ENCODE peak calls at places on chromosomes 13 and 19, in nine cellular contexts. I is T1000, M is amniotic stem cell, R is NCI-H2107, B is AG08396, X is NCI-H446 treated with DMSO at 0.1 percent for 48 hours, F is GM04504, P is cardiac fibroblast, C is progenitor cell of endocrine pancreas. V is an unnamed sample.

GRCh38 chr13:83941669-83942335 is 59.5 kb upstream of the SLITRK1 start:
- DNase-seq in F (no peak), M (no peak), P (no peak), C (no peak), I (no peak), R (no peak), X (no peak), B (no peak), V (no peak)

GRCh38 chr13:79547821-79548220 is 66.9 kb downstream of the NDFIP2 start:
- DNase-seq in M (no peak), I (no peak), X (no peak), F (no peak), P (no peak), B (no peak), C (no peak), R (no peak), V (no peak)

GRCh38 chr19:18862976-18863842 is 31.4 kb downstream of the UPF1 start:
- DNase-seq in F (no peak), R (no peak), X (no peak), I (no peak), B (no peak), P (no peak), C (no peak), M (no peak), V (no peak)

GRCh38 chr13:28412981-28413380 is 81.9 kb downstream of the FLT1 start:
- DNase-seq in B (no peak), F (no peak), X (no peak), M (no peak), P (peak), C (no peak), I (no peak), R (no peak), V (no peak)

GRCh38 chr13:69155136-69155535 is 952.5 kb upstream of the ATXN8OS start:
- DNase-seq in F (no peak), X (no peak), I (no peak), R (no peak), B (no peak), C (no peak), P (no peak), M (no peak), V (no peak)

GRCh38 chr13:99993660-99994455 is 12.3 kb downstream of the ZIC2 start:
- DNase-seq in M (no peak), C (no peak), P (no peak), B (no peak), F (no peak), I (no peak), X (no peak), R (no peak), V (no peak)

GRCh38 chr19:32910874-32911273 is 41.3 kb upstream of the SLC7A9 start:
- DNase-seq in I (no peak), P (no peak), X (no peak), B (no peak), R (no peak), C (no peak), F (no peak), M (no peak), V (no peak)

GRCh38 chr13:112990783-112991182 is 21.8 kb downstream of the MCF2L start:
- DNase-seq in X (no peak), R (peak), M (no peak), I (no peak), F (no peak), B (no peak), C (peak), P (no peak), V (no peak)

GRCh38 chr13:97224544-97225324 is 2.6 kb downstream of the MBNL2 start:
- DNase-seq in I (no peak), P (peak), B (no peak), F (no peak), M (no peak), C (no peak), R (no peak), X (no peak), V (no peak)

GRCh38 chr13:26485786-26486185 is 71.7 kb upstream of the WASF3 start:
- DNase-seq in M (no peak), X (no peak), C (no peak), B (no peak), F (no peak), I (no peak), R (no peak), P (no peak), V (peak)

GRCh38 chr13:91236942-91237341 is 110.5 kb upstream of the MIR17HG start:
- DNase-seq in R (no peak), M (no peak), B (no peak), P (no peak), F (no peak), C (no peak), X (no peak), I (no peak), V (no peak)

GRCh38 chr19:29098863-29099481 is 114.0 kb downstream of the UQCRFS1 start:
- DNase-seq in P (peak), B (peak), X (no peak), I (no peak), C (no peak), M (no peak), F (peak), R (no peak), V (no peak)

GRCh38 chr13:108176685-108177274 is 38.6 kb downstream of the LIG4 start:
- DNase-seq in B (peak), F (no peak), C (no peak), P (peak), M (no peak), X (no peak), I (no peak), R (no peak), V (peak)

GRCh38 chr19:4061178-4061682 is 5.5 kb downstream of the ZBTB7A start:
- DNase-seq in I (peak), M (no peak), B (no peak), X (no peak), C (no peak), R (no peak), P (peak), F (no peak), V (no peak)

GRCh38 chr19:43474986-43475705 is 9.7 kb upstream of the LYPD3 start:
- DNase-seq in I (peak), C (peak), B (peak), M (peak), F (peak), X (peak), R (no peak), P (peak), V (peak)

GRCh38 chr13:51906581-51906980 is 44.8 kb downstream of the CCDC70 start:
- DNase-seq in F (no peak), P (no peak), R (no peak), C (no peak), I (no peak), M (no peak), X (no peak), B (no peak), V (no peak)

GRCh38 chr19:32870981-32871451 is 1.4 kb upstream of the SLC7A9 start:
- DNase-seq in P (no peak), X (no peak), M (no peak), I (no peak), R (no peak), C (no peak), B (no peak), F (no peak), V (no peak)

GRCh38 chr19:2561895-2562294 is 86.0 kb downstream of the GADD45B start:
- DNase-seq in C (no peak), M (no peak), I (no peak), B (no peak), F (no peak), R (no peak), X (no peak), P (no peak), V (no peak)

GRCh38 chr13:95784161-95784880 is 107.4 kb downstream of the DNAJC3 start:
- DNase-seq in C (no peak), B (peak), P (peak), X (no peak), M (peak), R (no peak), I (peak), F (peak), V (no peak)

GRCh38 chr19:38733241-38733492 is 11.1 kb downstream of the CAPN12 start:
- DNase-seq in R (no peak), X (no peak), I (no peak), B (no peak), C (no peak), P (no peak), F (no peak), M (no peak), V (no peak)

GRCh38 chr19:8310342-8311055 is 2.3 kb upstream of the CD320 start:
- DNase-seq in I (no peak), M (no peak), X (no peak), B (no peak), R (no peak), C (no peak), F (no peak), P (no peak), V (no peak)

GRCh38 chr19:3178377-3178972 is at the start of gene S1PR4:
- DNase-seq in X (no peak), C (no peak), M (no peak), I (no peak), R (no peak), B (no peak), P (no peak), F (no peak), V (no peak)

GRCh38 chr19:2235396-2236284 is 489 bp downstream of the PLEKHJ1 start:
- DNase-seq in M (no peak), X (no peak), P (no peak), C (peak), B (no peak), R (no peak), F (no peak), I (no peak), V (no peak)

GRCh38 chr13:97199451-97199850 is 22.7 kb upstream of the MBNL2 start:
- DNase-seq in R (no peak), F (no peak), I (no peak), M (no peak), X (no peak), P (no peak), C (no peak), B (no peak), V (no peak)

GRCh38 chr13:33543631-33544030 is 258.1 kb upstream of the STARD13 start:
- DNase-seq in R (no peak), I (no peak), C (no peak), B (no peak), P (peak), M (no peak), X (peak), F (no peak), V (peak)

GRCh38 chr13:30787747-30788535 is 52.6 kb downstream of the ALOX5AP start:
- DNase-seq in P (no peak), R (no peak), M (no peak), B (no peak), C (no peak), F (no peak), X (no peak), I (no peak), V (no peak)

GRCh38 chr19:52584686-52585085 is 14.6 kb downstream of the ZNF701 start:
- DNase-seq in F (no peak), R (no peak), C (no peak), B (no peak), P (no peak), X (no peak), M (no peak), I (no peak), V (no peak)

GRCh38 chr13:75635101-75635620 is 969 bp upstream of the LMO7 start:
- DNase-seq in M (no peak), P (no peak), B (no peak), I (no peak), C (no peak), X (no peak), R (no peak), F (no peak), V (no peak)

GRCh38 chr19:33071887-33072286 is 7.2 kb upstream of the RHPN2 start:
- DNase-seq in I (no peak), P (no peak), X (no peak), B (no peak), C (no peak), F (no peak), M (no peak), R (no peak), V (no peak)

GRCh38 chr13:35927554-35927953 is 203.6 kb downstream of the DCLK1 start:
- DNase-seq in B (peak), I (peak), X (no peak), C (no peak), F (peak), P (peak), R (no peak), M (peak), V (no peak)

GRCh38 chr13:40269086-40269485 is 397.4 kb downstream of the FOXO1 start:
- DNase-seq in P (peak), B (peak), M (no peak), I (no peak), R (no peak), X (no peak), C (no peak), F (no peak), V (no peak)

GRCh38 chr19:11550265-11550664 is 8.8 kb downstream of the ELOF1 start:
- DNase-seq in R (no peak), I (no peak), B (no peak), C (no peak), M (no peak), P (no peak), F (no peak), X (no peak), V (no peak)

GRCh38 chr19:5397804-5398692 is 57.2 kb upstream of the ZNRF4 start:
- DNase-seq in R (no peak), P (peak), X (peak), B (peak), F (no peak), I (no peak), M (no peak), C (no peak), V (no peak)

GRCh38 chr19:1073956-1074511 is 7.1 kb downstream of the ARHGAP45 start:
- DNase-seq in B (no peak), P (no peak), R (no peak), X (no peak), C (no peak), M (no peak), F (no peak), I (no peak), V (no peak)

GRCh38 chr13:20193924-20194631 is 1.3 kb upstream of the GJB2 start:
- DNase-seq in F (no peak), R (no peak), X (no peak), B (no peak), C (no peak), P (no peak), I (no peak), M (no peak), V (no peak)

GRCh38 chr19:41298327-41298964 is 11.5 kb upstream of the CCDC97 start:
- DNase-seq in M (peak), F (peak), X (no peak), C (no peak), I (peak), P (peak), R (peak), B (peak), V (no peak)

GRCh38 chr19:12841094-12841493 is 2.8 kb downstream of the MAST1 start:
- DNase-seq in M (no peak), B (no peak), R (no peak), C (peak), F (no peak), X (no peak), P (peak), I (peak), V (no peak)

GRCh38 chr13:71624641-71625040 is 242.4 kb downstream of the DACH1 start:
- DNase-seq in F (no peak), X (no peak), M (no peak), I (no peak), B (no peak), R (no peak), P (no peak), C (no peak), V (no peak)

GRCh38 chr13:82615043-82615442 is 1267.2 kb downstream of the SLITRK1 start:
- DNase-seq in C (no peak), R (no peak), F (no peak), X (no peak), M (no peak), B (no peak), P (no peak), I (no peak), V (no peak)

GRCh38 chr19:49591731-49592485 is 926 bp downstream of the PRR12 start:
- DNase-seq in R (no peak), P (peak), B (peak), F (no peak), I (peak), X (no peak), M (no peak), C (no peak), V (peak)